ENCODE peak calls at places on chromosome 16, in ten cellular contexts. One of them, this sample, is unnamed.

GRCh38 chr16:68354816-68355215 is 44.0 kb downstream of the PRMT7 start:
- DNase-seq in stimulated activated naive CD8-positive, alpha-beta T cell treated with anti-CD3 and anti-CD28 coated beads, Interleukin-15, Interleukin-2, amounts not matched to agents 100 U/mL and 50 U/mL, for 24 hours: no peak
- DNase-seq in effector memory CD4-positive, alpha-beta T cell: no peak
- DNase-seq in AG04449: no peak
- DNase-seq in GM23248: no peak
- DNase-seq in naive thymus-derived CD8-positive, alpha-beta T cell: no peak
- DNase-seq in dorsolateral prefrontal cortex: no peak
- DNase-seq in progenitor cell of endocrine pancreas: no peak
- DNase-seq in cardiac muscle cell: no peak
- DNase-seq in activated CD4-positive, CD25-positive, alpha-beta regulatory T cell: no peak
- DNase-seq in this sample: no peak

GRCh38 chr16:1159973-1160772 is 7.3 kb downstream of the CACNA1H start:
- DNase-seq in stimulated activated naive CD8-positive, alpha-beta T cell treated with anti-CD3 and anti-CD28 coated beads, Interleukin-15, Interleukin-2, amounts not matched to agents 100 U/mL and 50 U/mL, for 24 hours: no peak
- DNase-seq in effector memory CD4-positive, alpha-beta T cell: no peak
- DNase-seq in AG04449: no peak
- DNase-seq in GM23248: no peak
- DNase-seq in naive thymus-derived CD8-positive, alpha-beta T cell: no peak
- DNase-seq in dorsolateral prefrontal cortex: peak
- DNase-seq in progenitor cell of endocrine pancreas: no peak
- DNase-seq in cardiac muscle cell: no peak
- DNase-seq in activated CD4-positive, CD25-positive, alpha-beta regulatory T cell: no peak
- DNase-seq in this sample: peak

GRCh38 chr16:27189335-27189972 is 13.9 kb upstream of the KDM8 start:
- DNase-seq in stimulated activated naive CD8-positive, alpha-beta T cell treated with anti-CD3 and anti-CD28 coated beads, Interleukin-15, Interleukin-2, amounts not matched to agents 100 U/mL and 50 U/mL, for 24 hours: no peak
- DNase-seq in effector memory CD4-positive, alpha-beta T cell: no peak
- DNase-seq in AG04449: no peak
- DNase-seq in GM23248: no peak
- DNase-seq in naive thymus-derived CD8-positive, alpha-beta T cell: no peak
- DNase-seq in dorsolateral prefrontal cortex: no peak
- DNase-seq in progenitor cell of endocrine pancreas: no peak
- DNase-seq in cardiac muscle cell: no peak
- DNase-seq in activated CD4-positive, CD25-positive, alpha-beta regulatory T cell: no peak
- DNase-seq in this sample: no peak

GRCh38 chr16:12311309-12311708 is 334.8 kb downstream of the SNX29 start:
- DNase-seq in stimulated activated naive CD8-positive, alpha-beta T cell treated with anti-CD3 and anti-CD28 coated beads, Interleukin-15, Interleukin-2, amounts not matched to agents 100 U/mL and 50 U/mL, for 24 hours: no peak
- DNase-seq in effector memory CD4-positive, alpha-beta T cell: no peak
- DNase-seq in AG04449: no peak
- DNase-seq in GM23248: no peak
- DNase-seq in naive thymus-derived CD8-positive, alpha-beta T cell: no peak
- DNase-seq in dorsolateral prefrontal cortex: no peak
- DNase-seq in progenitor cell of endocrine pancreas: no peak
- DNase-seq in cardiac muscle cell: peak
- DNase-seq in activated CD4-positive, CD25-positive, alpha-beta regulatory T cell: no peak
- DNase-seq in this sample: no peak

GRCh38 chr16:1650131-1650530 is 27.9 kb upstream of the JPT2 start:
- DNase-seq in stimulated activated naive CD8-positive, alpha-beta T cell treated with anti-CD3 and anti-CD28 coated beads, Interleukin-15, Interleukin-2, amounts not matched to agents 100 U/mL and 50 U/mL, for 24 hours: no peak
- DNase-seq in effector memory CD4-positive, alpha-beta T cell: no peak
- DNase-seq in AG04449: no peak
- DNase-seq in GM23248: peak
- DNase-seq in naive thymus-derived CD8-positive, alpha-beta T cell: no peak
- DNase-seq in dorsolateral prefrontal cortex: peak
- DNase-seq in progenitor cell of endocrine pancreas: no peak
- DNase-seq in cardiac muscle cell: no peak
- DNase-seq in activated CD4-positive, CD25-positive, alpha-beta regulatory T cell: no peak
- DNase-seq in this sample: no peak

GRCh38 chr16:30112197-30113030 is 923 bp downstream of the GDPD3 start:
- DNase-seq in stimulated activated naive CD8-positive, alpha-beta T cell treated with anti-CD3 and anti-CD28 coated beads, Interleukin-15, Interleukin-2, amounts not matched to agents 100 U/mL and 50 U/mL, for 24 hours: peak
- DNase-seq in effector memory CD4-positive, alpha-beta T cell: peak
- DNase-seq in AG04449: no peak
- DNase-seq in GM23248: peak
- DNase-seq in naive thymus-derived CD8-positive, alpha-beta T cell: peak
- DNase-seq in dorsolateral prefrontal cortex: no peak
- DNase-seq in progenitor cell of endocrine pancreas: no peak
- DNase-seq in cardiac muscle cell: peak
- DNase-seq in activated CD4-positive, CD25-positive, alpha-beta regulatory T cell: peak
- DNase-seq in this sample: peak

GRCh38 chr16:85222151-85222863 is 110.0 kb upstream of the CIBAR2 start:
- DNase-seq in stimulated activated naive CD8-positive, alpha-beta T cell treated with anti-CD3 and anti-CD28 coated beads, Interleukin-15, Interleukin-2, amounts not matched to agents 100 U/mL and 50 U/mL, for 24 hours: no peak
- DNase-seq in effector memory CD4-positive, alpha-beta T cell: no peak
- DNase-seq in AG04449: no peak
- DNase-seq in GM23248: no peak
- DNase-seq in naive thymus-derived CD8-positive, alpha-beta T cell: no peak
- DNase-seq in dorsolateral prefrontal cortex: no peak
- DNase-seq in progenitor cell of endocrine pancreas: no peak
- DNase-seq in cardiac muscle cell: no peak
- DNase-seq in activated CD4-positive, CD25-positive, alpha-beta regulatory T cell: no peak
- DNase-seq in this sample: no peak

GRCh38 chr16:85125570-85126382 is 13.5 kb upstream of the CIBAR2 start:
- DNase-seq in stimulated activated naive CD8-positive, alpha-beta T cell treated with anti-CD3 and anti-CD28 coated beads, Interleukin-15, Interleukin-2, amounts not matched to agents 100 U/mL and 50 U/mL, for 24 hours: no peak
- DNase-seq in effector memory CD4-positive, alpha-beta T cell: no peak
- DNase-seq in AG04449: no peak
- DNase-seq in GM23248: no peak
- DNase-seq in naive thymus-derived CD8-positive, alpha-beta T cell: no peak
- DNase-seq in dorsolateral prefrontal cortex: no peak
- DNase-seq in progenitor cell of endocrine pancreas: no peak
- DNase-seq in cardiac muscle cell: no peak
- DNase-seq in activated CD4-positive, CD25-positive, alpha-beta regulatory T cell: no peak
- DNase-seq in this sample: no peak

GRCh38 chr16:67516296-67517177 is 12.1 kb upstream of the RIPOR1 start:
- DNase-seq in stimulated activated naive CD8-positive, alpha-beta T cell treated with anti-CD3 and anti-CD28 coated beads, Interleukin-15, Interleukin-2, amounts not matched to agents 100 U/mL and 50 U/mL, for 24 hours: no peak
- DNase-seq in effector memory CD4-positive, alpha-beta T cell: no peak
- DNase-seq in AG04449: no peak
- DNase-seq in GM23248: peak
- DNase-seq in naive thymus-derived CD8-positive, alpha-beta T cell: no peak
- DNase-seq in dorsolateral prefrontal cortex: no peak
- DNase-seq in progenitor cell of endocrine pancreas: no peak
- DNase-seq in cardiac muscle cell: peak
- DNase-seq in activated CD4-positive, CD25-positive, alpha-beta regulatory T cell: no peak
- DNase-seq in this sample: no peak

GRCh38 chr16:57834936-57835335 is 32.6 kb upstream of the KIFC3 start:
- DNase-seq in stimulated activated naive CD8-positive, alpha-beta T cell treated with anti-CD3 and anti-CD28 coated beads, Interleukin-15, Interleukin-2, amounts not matched to agents 100 U/mL and 50 U/mL, for 24 hours: no peak
- DNase-seq in effector memory CD4-positive, alpha-beta T cell: no peak
- DNase-seq in AG04449: no peak
- DNase-seq in GM23248: peak
- DNase-seq in naive thymus-derived CD8-positive, alpha-beta T cell: no peak
- DNase-seq in dorsolateral prefrontal cortex: no peak
- DNase-seq in progenitor cell of endocrine pancreas: no peak
- DNase-seq in cardiac muscle cell: peak
- DNase-seq in activated CD4-positive, CD25-positive, alpha-beta regulatory T cell: no peak
- DNase-seq in this sample: peak

GRCh38 chr16:30053376-30054015 is 12.1 kb upstream of the ALDOA start:
- DNase-seq in stimulated activated naive CD8-positive, alpha-beta T cell treated with anti-CD3 and anti-CD28 coated beads, Interleukin-15, Interleukin-2, amounts not matched to agents 100 U/mL and 50 U/mL, for 24 hours: no peak
- DNase-seq in effector memory CD4-positive, alpha-beta T cell: no peak
- DNase-seq in AG04449: no peak
- DNase-seq in GM23248: peak
- DNase-seq in naive thymus-derived CD8-positive, alpha-beta T cell: no peak
- DNase-seq in dorsolateral prefrontal cortex: no peak
- DNase-seq in progenitor cell of endocrine pancreas: no peak
- DNase-seq in cardiac muscle cell: peak
- DNase-seq in activated CD4-positive, CD25-positive, alpha-beta regulatory T cell: no peak
- DNase-seq in this sample: peak

GRCh38 chr16:68360971-68361370 is 50.2 kb downstream of the PRMT7 start:
- DNase-seq in stimulated activated naive CD8-positive, alpha-beta T cell treated with anti-CD3 and anti-CD28 coated beads, Interleukin-15, Interleukin-2, amounts not matched to agents 100 U/mL and 50 U/mL, for 24 hours: no peak
- DNase-seq in effector memory CD4-positive, alpha-beta T cell: no peak
- DNase-seq in AG04449: no peak
- DNase-seq in GM23248: no peak
- DNase-seq in naive thymus-derived CD8-positive, alpha-beta T cell: no peak
- DNase-seq in dorsolateral prefrontal cortex: no peak
- DNase-seq in progenitor cell of endocrine pancreas: no peak
- DNase-seq in cardiac muscle cell: no peak
- DNase-seq in activated CD4-positive, CD25-positive, alpha-beta regulatory T cell: no peak
- DNase-seq in this sample: no peak

GRCh38 chr16:6689643-6690042 is 643.0 kb upstream of the RBFOX1 start:
- DNase-seq in stimulated activated naive CD8-positive, alpha-beta T cell treated with anti-CD3 and anti-CD28 coated beads, Interleukin-15, Interleukin-2, amounts not matched to agents 100 U/mL and 50 U/mL, for 24 hours: no peak
- DNase-seq in effector memory CD4-positive, alpha-beta T cell: no peak
- DNase-seq in AG04449: no peak
- DNase-seq in GM23248: no peak
- DNase-seq in naive thymus-derived CD8-positive, alpha-beta T cell: no peak
- DNase-seq in dorsolateral prefrontal cortex: no peak
- DNase-seq in progenitor cell of endocrine pancreas: no peak
- DNase-seq in cardiac muscle cell: no peak
- DNase-seq in activated CD4-positive, CD25-positive, alpha-beta regulatory T cell: no peak
- DNase-seq in this sample: no peak

GRCh38 chr16:86899757-86900156 is 321.4 kb downstream of the FOXL1 start:
- DNase-seq in stimulated activated naive CD8-positive, alpha-beta T cell treated with anti-CD3 and anti-CD28 coated beads, Interleukin-15, Interleukin-2, amounts not matched to agents 100 U/mL and 50 U/mL, for 24 hours: no peak
- DNase-seq in effector memory CD4-positive, alpha-beta T cell: no peak
- DNase-seq in AG04449: peak
- DNase-seq in GM23248: peak
- DNase-seq in naive thymus-derived CD8-positive, alpha-beta T cell: no peak
- DNase-seq in dorsolateral prefrontal cortex: no peak
- DNase-seq in progenitor cell of endocrine pancreas: no peak
- DNase-seq in cardiac muscle cell: peak
- DNase-seq in activated CD4-positive, CD25-positive, alpha-beta regulatory T cell: no peak
- DNase-seq in this sample: peak

GRCh38 chr16:49012961-49013726 is 268.5 kb downstream of the CBLN1 start:
- DNase-seq in stimulated activated naive CD8-positive, alpha-beta T cell treated with anti-CD3 and anti-CD28 coated beads, Interleukin-15, Interleukin-2, amounts not matched to agents 100 U/mL and 50 U/mL, for 24 hours: no peak
- DNase-seq in effector memory CD4-positive, alpha-beta T cell: no peak
- DNase-seq in AG04449: no peak
- DNase-seq in GM23248: no peak
- DNase-seq in naive thymus-derived CD8-positive, alpha-beta T cell: no peak
- DNase-seq in dorsolateral prefrontal cortex: peak
- DNase-seq in progenitor cell of endocrine pancreas: no peak
- DNase-seq in cardiac muscle cell: no peak
- DNase-seq in activated CD4-positive, CD25-positive, alpha-beta regulatory T cell: no peak
- DNase-seq in this sample: no peak

GRCh38 chr16:86946396-86946795 is 368.0 kb downstream of the FOXL1 start:
- DNase-seq in stimulated activated naive CD8-positive, alpha-beta T cell treated with anti-CD3 and anti-CD28 coated beads, Interleukin-15, Interleukin-2, amounts not matched to agents 100 U/mL and 50 U/mL, for 24 hours: no peak
- DNase-seq in effector memory CD4-positive, alpha-beta T cell: no peak
- DNase-seq in AG04449: no peak
- DNase-seq in GM23248: no peak
- DNase-seq in naive thymus-derived CD8-positive, alpha-beta T cell: no peak
- DNase-seq in dorsolateral prefrontal cortex: no peak
- DNase-seq in progenitor cell of endocrine pancreas: no peak
- DNase-seq in cardiac muscle cell: peak
- DNase-seq in activated CD4-positive, CD25-positive, alpha-beta regulatory T cell: no peak
- DNase-seq in this sample: no peak

GRCh38 chr16:58481226-58481869 is 18.6 kb upstream of the NDRG4 start:
- DNase-seq in stimulated activated naive CD8-positive, alpha-beta T cell treated with anti-CD3 and anti-CD28 coated beads, Interleukin-15, Interleukin-2, amounts not matched to agents 100 U/mL and 50 U/mL, for 24 hours: no peak
- DNase-seq in effector memory CD4-positive, alpha-beta T cell: no peak
- DNase-seq in AG04449: no peak
- DNase-seq in GM23248: no peak
- DNase-seq in naive thymus-derived CD8-positive, alpha-beta T cell: no peak
- DNase-seq in dorsolateral prefrontal cortex: no peak
- DNase-seq in progenitor cell of endocrine pancreas: no peak
- DNase-seq in cardiac muscle cell: no peak
- DNase-seq in activated CD4-positive, CD25-positive, alpha-beta regulatory T cell: no peak
- DNase-seq in this sample: no peak

GRCh38 chr16:69217433-69217832 is 30.5 kb downstream of the SNTB2 start:
- DNase-seq in stimulated activated naive CD8-positive, alpha-beta T cell treated with anti-CD3 and anti-CD28 coated beads, Interleukin-15, Interleukin-2, amounts not matched to agents 100 U/mL and 50 U/mL, for 24 hours: no peak
- DNase-seq in effector memory CD4-positive, alpha-beta T cell: no peak
- DNase-seq in AG04449: no peak
- DNase-seq in GM23248: peak
- DNase-seq in naive thymus-derived CD8-positive, alpha-beta T cell: no peak
- DNase-seq in dorsolateral prefrontal cortex: no peak
- DNase-seq in progenitor cell of endocrine pancreas: no peak
- DNase-seq in cardiac muscle cell: peak
- DNase-seq in activated CD4-positive, CD25-positive, alpha-beta regulatory T cell: no peak
- DNase-seq in this sample: peak

GRCh38 chr16:72637306-72637705 is 410.6 kb downstream of the ZFHX3 start:
- DNase-seq in stimulated activated naive CD8-positive, alpha-beta T cell treated with anti-CD3 and anti-CD28 coated beads, Interleukin-15, Interleukin-2, amounts not matched to agents 100 U/mL and 50 U/mL, for 24 hours: no peak
- DNase-seq in effector memory CD4-positive, alpha-beta T cell: no peak
- DNase-seq in AG04449: peak
- DNase-seq in GM23248: peak
- DNase-seq in naive thymus-derived CD8-positive, alpha-beta T cell: no peak
- DNase-seq in dorsolateral prefrontal cortex: no peak
- DNase-seq in progenitor cell of endocrine pancreas: no peak
- DNase-seq in cardiac muscle cell: peak
- DNase-seq in activated CD4-positive, CD25-positive, alpha-beta regulatory T cell: no peak
- DNase-seq in this sample: peak

GRCh38 chr16:70685061-70685937 is 554 bp downstream of the MTSS2 start:
- DNase-seq in stimulated activated naive CD8-positive, alpha-beta T cell treated with anti-CD3 and anti-CD28 coated beads, Interleukin-15, Interleukin-2, amounts not matched to agents 100 U/mL and 50 U/mL, for 24 hours: peak
- DNase-seq in effector memory CD4-positive, alpha-beta T cell: no peak
- DNase-seq in AG04449: no peak
- DNase-seq in GM23248: peak
- DNase-seq in naive thymus-derived CD8-positive, alpha-beta T cell: peak
- DNase-seq in dorsolateral prefrontal cortex: no peak
- DNase-seq in progenitor cell of endocrine pancreas: no peak
- DNase-seq in cardiac muscle cell: peak
- DNase-seq in activated CD4-positive, CD25-positive, alpha-beta regulatory T cell: no peak
- DNase-seq in this sample: no peak

This sample was measured in mammary epithelial cell.